ENCODE peak calls at places on chromosome 7, in four cellular contexts. O, Y, J and L are unnamed samples. For H3K4me1, the result is how much of the 10 kb centered on the place peaks cover.

GRCh38 chr7:22348379-22348778 is 8.6 kb downstream of the RAPGEF5 start:
- DNase-seq in O (no peak), Y (no peak), J (no peak), L (no peak)

GRCh38 chr7:2730846-2731770 is 43.1 kb downstream of the AMZ1 start:
- DNase-seq in J (peak), Y (peak), O (no peak), L (peak)

GRCh38 chr7:72751978-72752377 is 76.0 kb downstream of the TYW1B start:
- DNase-seq in O (peak), J (no peak), Y (no peak), L (no peak)

GRCh38 chr7:29042893-29043292 is 84.8 kb upstream of the TRIL start:
- DNase-seq in O (no peak), J (no peak), Y (no peak), L (no peak)

GRCh38 chr7:43303740-43304241 is 191.3 kb downstream of the HECW1 start:
- DNase-seq in J (no peak), Y (no peak), O (no peak), L (no peak)

GRCh38 chr7:7761974-7762769 is 43.8 kb upstream of the RPA3 start:
- DNase-seq in O (no peak), Y (no peak), J (no peak), L (no peak)

GRCh38 chr7:81150951-81151361 is 232.1 kb upstream of the SEMA3C start:
- DNase-seq in Y (no peak), O (no peak), J (no peak), L (no peak)

GRCh38 chr7:36155811-36156361 is 2.8 kb downstream of the EEPD1 start:
- DNase-seq in Y (no peak), O (peak), J (no peak), L (no peak)

GRCh38 chr7:43872401-43873165 is 3.3 kb upstream of the MRPS24 start:
- DNase-seq in O (no peak), J (no peak), Y (no peak), L (peak)

GRCh38 chr7:70782729-70783290 is 349.1 kb upstream of the GALNT17 start:
- DNase-seq in Y (no peak), J (no peak), O (no peak), L (no peak)

GRCh38 chr7:88111136-88111748 is 108.6 kb downstream of the SRI start:
- DNase-seq in J (no peak), Y (no peak), O (peak), L (no peak)

GRCh38 chr7:156968183-156968582 is 18.7 kb downstream of the NOM1 start:
- DNase-seq in J (no peak), O (no peak), Y (no peak), L (no peak)
- H3K27ac ChIP-seq in J (no peak), O (no peak), Y (no peak), L (no peak)

DNA sequence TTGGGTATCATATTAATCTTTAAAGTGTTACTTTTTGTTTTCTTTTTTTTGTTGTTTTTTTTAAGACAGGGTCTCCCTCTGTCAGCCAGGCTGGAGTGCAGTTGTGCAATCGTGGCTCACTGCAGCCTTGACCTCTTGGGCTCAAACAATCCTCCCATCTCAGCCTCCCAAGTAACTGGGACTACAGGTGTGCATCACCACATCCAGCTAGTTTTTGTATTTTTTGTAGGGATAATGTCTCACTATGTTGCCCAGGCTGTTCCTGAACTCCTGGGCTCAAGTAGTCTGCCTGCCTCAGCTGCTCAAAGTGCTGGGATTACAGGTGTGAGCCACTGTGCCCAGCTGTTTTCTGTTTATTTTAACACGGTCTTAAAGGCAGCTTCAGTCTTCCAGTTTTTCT is 23.3 kb downstream of the KMT2E start:
- DNase-seq in J (no peak), Y (no peak), O (no peak), L (no peak)
- H3K4me1 ChIP-seq in J (under half), Y (half or more), O (under half), L (under half)

DNA sequence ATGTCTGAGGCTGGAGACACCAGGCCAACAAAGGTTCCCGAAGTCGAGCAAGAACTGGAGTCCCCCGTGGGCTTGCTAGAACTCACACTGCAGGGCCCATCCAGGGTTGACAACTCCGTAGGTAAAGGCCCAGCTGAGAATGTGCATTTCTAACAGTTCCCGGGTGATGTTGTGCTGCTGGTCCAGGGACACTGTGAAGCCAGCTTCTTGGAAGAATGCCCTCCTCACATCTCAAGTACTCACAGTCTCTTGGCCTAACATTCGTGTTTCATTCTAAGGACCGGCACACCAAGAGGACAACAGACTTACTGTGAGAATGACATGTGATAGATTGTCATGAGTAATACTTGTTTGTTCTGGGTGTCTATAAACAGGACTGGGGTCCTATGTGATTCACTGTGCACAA is 682.2 kb upstream of the IGFBP3 start:
- DNase-seq in Y (no peak), O (no peak), J (no peak), L (no peak)
- H3K27ac ChIP-seq in Y (peak), O (no peak), J (peak), L (peak)

DNA sequence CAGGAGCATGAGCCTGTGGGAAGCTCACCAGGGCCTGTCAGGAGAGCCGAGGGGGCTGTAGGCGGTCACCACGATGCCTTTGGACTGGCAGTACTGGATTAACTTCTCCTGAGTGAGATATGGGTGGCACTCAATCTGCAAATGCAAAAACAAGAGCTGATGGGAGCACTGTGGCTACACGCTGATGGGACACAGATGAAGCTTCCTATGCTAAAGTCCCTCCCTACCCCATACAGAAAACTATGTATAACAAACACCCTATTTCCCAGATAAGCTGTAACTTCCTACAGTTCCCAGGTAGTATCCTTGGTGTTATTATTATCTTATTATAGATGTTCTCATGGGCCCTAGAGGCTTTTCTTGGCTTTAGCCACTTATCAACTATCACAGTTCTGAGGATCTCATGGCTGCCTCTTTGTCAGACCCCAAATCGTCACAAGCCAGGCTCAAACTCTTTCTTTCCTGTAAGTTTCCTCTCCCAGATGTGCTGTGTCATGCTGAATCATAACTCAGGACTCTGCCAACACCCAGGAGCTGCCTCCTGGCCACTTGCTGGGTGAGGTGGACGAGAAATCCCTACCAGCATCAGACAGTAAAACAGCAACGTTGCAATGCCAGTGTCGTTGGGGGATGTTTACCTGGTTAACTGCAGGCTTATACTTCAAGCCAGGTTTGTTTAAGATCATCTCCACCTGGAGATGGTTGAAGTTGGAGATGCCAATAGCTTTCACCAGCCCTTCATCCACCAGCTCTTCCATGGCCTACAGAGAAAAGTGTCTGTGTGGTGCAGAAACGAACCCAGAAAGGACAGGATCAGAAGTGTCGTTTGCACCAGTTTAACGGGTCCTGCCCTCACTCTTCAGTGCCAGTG is 10.3 kb downstream of the AKR1B1 start:
- DNase-seq in J (no peak), O (no peak), Y (no peak), L (no peak)
- H3K4me1 ChIP-seq in J (under half), O (under half), Y (under half), L (under half)

GRCh38 chr7:103469095-103469948 is 23.3 kb upstream of the SLC26A5 start:
- DNase-seq in J (no peak), Y (no peak), O (no peak), L (no peak)
- H3K27ac ChIP-seq in J (no peak), Y (no peak), O (no peak), L (no peak)

GRCh38 chr7:55127622-55128081 is 108.8 kb downstream of the EGFR start:
- DNase-seq in J (no peak), Y (no peak), O (no peak), L (no peak)
- H3K4me1 ChIP-seq in J (under half), Y (half or more), O (under half), L (under half)

GRCh38 chr7:79046061-79046460 is 407.4 kb downstream of the MAGI2 start:
- DNase-seq in O (no peak), Y (no peak), J (no peak), L (no peak)

GRCh38 chr7:79050592-79050991 is 402.9 kb downstream of the MAGI2 start:
- DNase-seq in O (no peak), J (no peak), Y (no peak), L (no peak)

GRCh38 chr7:79055722-79056415 is 397.6 kb downstream of the MAGI2 start:
- DNase-seq in J (no peak), Y (no peak), O (no peak), L (no peak)

GRCh38 chr7:79051915-79052314 is 401.6 kb downstream of the MAGI2 start:
- DNase-seq in Y (no peak), J (no peak), O (no peak), L (no peak)
- H3K27ac ChIP-seq in Y (no peak), J (no peak), O (no peak), L (no peak)